ENCODE peak calls at places on chromosomes 3 and 15, in seven cellular contexts. R is neuronal stem cell, J is H9, T is mesendoderm, V is trophoblast cell, K is IMR-90, W is mesenchymal stem cell. Q is an unnamed sample.

GRCh38 chr3:107208100-107208499 is 169.1 kb upstream of the CCDC54 start:
- DNase-seq in R (peak; percentile 43), J (no peak), T (no peak), V (no peak), K (peak; percentile 99), W (peak; percentile 99), Q (no peak)

GRCh38 chr3:169457807-169458206 is 205.7 kb downstream of the MECOM start:
- DNase-seq in R (no peak), J (no peak), T (no peak), V (no peak), K (no peak), W (no peak), Q (no peak)

GRCh38 chr15:72312605-72313447 is 7.1 kb downstream of the CELF6 start:
- DNase-seq in R (peak; percentile 48), J (peak; percentile 86), T (peak; percentile 86), V (peak; percentile 73), K (peak; percentile 62), W (peak; percentile 73), Q (peak; percentile 70)

GRCh38 chr15:52652286-52652685 is 26.9 kb downstream of the ATOSA start:
- DNase-seq in R (no peak), J (no peak), T (no peak), V (no peak), K (no peak), W (peak; percentile 12), Q (no peak)

GRCh38 chr3:143951351-143951971 is 20.2 kb upstream of the DIPK2A start:
- DNase-seq in R (peak; percentile 18), J (no peak), T (peak; percentile 63), V (no peak), K (peak; percentile 46), W (peak; percentile 62), Q (no peak)

GRCh38 chr15:100759698-100760356 is 119.8 kb upstream of the ALDH1A3 start:
- DNase-seq in R (no peak), J (no peak), T (peak; percentile 85), V (peak; percentile 10), K (peak; percentile 76), W (peak; percentile 83), Q (no peak)

GRCh38 chr3:124147429-124147828 is 155.5 kb upstream of the ROPN1 start:
- DNase-seq in R (no peak), J (no peak), T (no peak), V (no peak), K (no peak), W (no peak), Q (no peak)

GRCh38 chr15:71079208-71080044 is 35.8 kb upstream of the THSD4 start:
- DNase-seq in R (no peak), J (no peak), T (peak; percentile 46), V (peak; percentile 80), K (peak; percentile 90), W (no peak), Q (no peak)

GRCh38 chr3:61081554-61081953 is 169.7 kb downstream of the FHIT start:
- DNase-seq in R (no peak), J (no peak), T (no peak), V (no peak), K (no peak), W (no peak), Q (no peak)

GRCh38 chr15:69305204-69305931 is 6.7 kb downstream of the PAQR5 start:
- DNase-seq in R (no peak), J (no peak), T (peak; percentile 65), V (no peak), K (peak; percentile 96), W (peak; percentile 95), Q (no peak)

GRCh38 chr3:113664523-113665094 is 31.8 kb downstream of the USF3 start:
- DNase-seq in R (no peak), J (no peak), T (no peak), V (no peak), K (no peak), W (no peak), Q (no peak)

GRCh38 chr3:50251220-50251619 is 15.2 kb downstream of the GNAI2 start:
- DNase-seq in R (no peak), J (no peak), T (no peak), V (peak; percentile 89), K (peak; percentile 94), W (peak; percentile 63), Q (no peak)

GRCh38 chr3:142046320-142047020 is 102.9 kb downstream of the TFDP2 start:
- DNase-seq in R (no peak), J (no peak), T (peak; percentile 18), V (no peak), K (no peak), W (no peak), Q (no peak)

GRCh38 chr15:101024111-101024695 is 105.0 kb downstream of the LRRK1 start:
- DNase-seq in R (no peak), J (peak; percentile 10), T (no peak), V (no peak), K (peak; percentile 96), W (peak; percentile 86), Q (no peak)

GRCh38 chr3:132268956-132269355 is 48.3 kb upstream of the ACP3 start:
- DNase-seq in R (no peak), J (peak; percentile 69), T (peak; percentile 79), V (peak; percentile 14), K (peak; percentile 35), W (peak; percentile 45), Q (no peak)

GRCh38 chr15:33150993-33151392 is 43.5 kb downstream of the FMN1 start:
- DNase-seq in R (no peak), J (no peak), T (no peak), V (no peak), K (no peak), W (no peak), Q (no peak)

GRCh38 chr3:9124725-9125124 is 124.7 kb downstream of the SRGAP3 start:
- DNase-seq in R (no peak), J (no peak), T (no peak), V (no peak), K (no peak), W (no peak), Q (no peak)

GRCh38 chr3:32969656-32970055 is 18.2 kb downstream of the CCR4 start:
- DNase-seq in R (no peak), J (no peak), T (no peak), V (no peak), K (peak; percentile 42), W (peak; percentile 85), Q (no peak)

GRCh38 chr3:111070772-111071256 is 802 bp upstream of the NECTIN3 start:
- DNase-seq in R (no peak), J (no peak), T (no peak), V (peak; percentile 44), K (no peak), W (no peak), Q (no peak)

GRCh38 chr3:182521339-182521738 is 272.0 kb upstream of the ATP11B start:
- DNase-seq in R (no peak), J (no peak), T (no peak), V (no peak), K (no peak), W (no peak), Q (no peak)

GRCh38 chr3:193190387-193190786 is 50.6 kb upstream of the PLAAT1 start:
- DNase-seq in R (peak; percentile 52), J (peak; percentile 79), T (peak; percentile 93), V (peak; percentile 38), K (no peak), W (peak; percentile 10), Q (peak; percentile 60)
- H2BK5ac ChIP-seq in R (no peak overlapping the region), J (no peak overlapping the region), T (no peak overlapping the region), V (no peak overlapping the region), K (no peak overlapping the region), W (no peak overlapping the region), Q (no peak overlapping the region)

GRCh38 chr15:55276324-55276723 is 13.3 kb downstream of the RAB27A start:
- DNase-seq in R (no peak), J (no peak), T (no peak), V (no peak), K (no peak), W (no peak), Q (no peak)
- H2BK5ac ChIP-seq in R (no peak overlapping the region), J (no peak overlapping the region), T (no peak overlapping the region), V (no peak overlapping the region), K (no peak overlapping the region), W (peak overlapping the region; percentile 57), Q (no peak overlapping the region)

DNA sequence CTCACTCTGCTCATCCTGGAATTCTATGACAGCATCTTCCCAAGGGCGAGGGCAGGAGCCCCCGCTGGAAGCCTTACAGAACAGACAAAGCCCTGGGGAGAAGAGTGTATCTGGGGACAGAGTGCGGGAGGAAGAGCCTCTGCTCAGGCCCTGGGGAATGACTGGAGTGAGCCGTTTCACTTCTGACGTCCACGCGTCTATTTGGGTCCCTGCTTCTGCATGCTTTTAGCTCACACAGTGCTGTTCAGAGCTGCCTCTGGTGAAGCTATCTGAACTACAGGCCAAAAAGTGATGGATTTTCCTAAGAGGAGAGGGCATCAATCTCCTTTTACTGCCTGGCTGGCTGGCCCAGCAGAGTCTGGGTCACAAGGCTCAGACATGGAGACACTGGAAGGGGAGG is 311.9 kb downstream of the NTRK3 start:
- DNase-seq in R (no peak), J (no peak), T (no peak), V (no peak), K (no peak), W (no peak), Q (no peak)
- H2BK5ac ChIP-seq in R (no peak overlapping the region), J (no peak overlapping the region), T (no peak overlapping the region), V (no peak overlapping the region), K (no peak overlapping the region), W (no peak overlapping the region), Q (no peak overlapping the region)

DNA sequence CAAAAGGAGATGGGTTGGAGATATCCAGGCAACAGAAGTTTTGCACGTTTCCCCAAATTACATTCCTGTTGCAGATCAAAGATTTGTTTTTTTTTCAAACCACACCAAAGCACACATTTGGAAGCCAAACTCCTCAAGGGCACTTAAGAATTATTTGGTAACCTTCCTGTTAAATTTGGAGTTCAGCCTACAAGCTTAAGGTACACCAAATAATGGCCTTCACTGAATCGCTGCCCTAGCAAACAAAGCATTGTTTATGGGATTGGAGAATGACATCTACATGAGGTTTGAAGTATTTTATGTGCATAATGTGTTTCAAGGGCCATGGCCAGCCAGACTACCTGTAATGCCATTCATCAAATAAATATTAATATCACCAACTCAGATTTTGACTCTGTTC is 357.9 kb downstream of the RORA start:
- DNase-seq in R (no peak), J (no peak), T (no peak), V (no peak), K (no peak), W (no peak), Q (no peak)
- H2BK5ac ChIP-seq in R (no peak overlapping the region), J (no peak overlapping the region), T (no peak overlapping the region), V (no peak overlapping the region), K (no peak overlapping the region), W (no peak overlapping the region), Q (no peak overlapping the region)